ENCODE peak calls at places on chromosomes 1 and 21, in six cellular contexts. V is Calu3, B is BJ, D is SK-N-SH, A is ovary, F is prostate gland. L is an unnamed sample.

GRCh38 chr21:35408401-35408800 is 359.3 kb upstream of the RUNX1 start:
- DNase-seq in B (no peak), F (no peak), A (no peak), D (no peak), V (no peak), L (no peak)

GRCh38 chr1:200346744-200347143 is 63.1 kb downstream of the ZNF281 start:
- DNase-seq in B (peak; percentile 65), D (no peak), A (no peak), V (no peak), F (no peak), L (no peak)

GRCh38 chr1:11790880-11791715 is 14.7 kb downstream of the MTHFR start:
- DNase-seq in D (no peak), F (peak; percentile 83), B (peak; percentile 81), V (peak; percentile 54), A (peak; percentile 96), L (no peak)

GRCh38 chr1:7771673-7772299 is 690 bp downstream of the VAMP3 start:
- DNase-seq in A (no peak), B (no peak), D (no peak), F (no peak), V (no peak), L (no peak)

GRCh38 chr1:57316291-57316690 is 107.6 kb downstream of the DAB1 start:
- DNase-seq in F (no peak), V (no peak), D (no peak), A (no peak), B (no peak), L (no peak)

GRCh38 chr1:77948841-77949424 is 29.9 kb downstream of the FUBP1 start:
- DNase-seq in F (no peak), V (peak; percentile 23), D (peak; percentile 7), A (no peak), B (no peak), L (peak; percentile 46)

GRCh38 chr1:241918879-241919278 is 38.7 kb upstream of the BECN2 start:
- DNase-seq in A (no peak), V (no peak), B (no peak), D (no peak), F (no peak), L (no peak)

GRCh38 chr1:91846007-91846620 is 39.8 kb downstream of the TGFBR3 start:
- DNase-seq in B (no peak), A (peak; percentile 61), D (no peak), V (peak; percentile 48), F (peak; percentile 21), L (no peak)

GRCh38 chr1:160658956-160659255 is 12.1 kb upstream of the SLAMF1 start:
- DNase-seq in A (no peak), D (no peak), V (no peak), B (no peak), F (no peak), L (no peak)

GRCh38 chr1:5856246-5856815 is 135.9 kb downstream of the NPHP4 start:
- DNase-seq in B (no peak), V (no peak), F (no peak), A (no peak), D (no peak), L (no peak)

GRCh38 chr1:9317591-9318331 is 25.1 kb downstream of the SPSB1 start:
- DNase-seq in F (no peak), V (no peak), B (no peak), D (no peak), A (peak; percentile 74), L (no peak)

GRCh38 chr1:40838980-40839942 is 22.9 kb downstream of the CITED4 start:
- DNase-seq in B (no peak), V (no peak), A (no peak), F (no peak), D (no peak), L (no peak)

GRCh38 chr1:96521994-96522760 is 199.4 kb upstream of the PTBP2 start:
- DNase-seq in F (no peak), D (no peak), V (no peak), A (no peak), B (no peak), L (no peak)

GRCh38 chr1:185644531-185644930 is 89.7 kb upstream of the HMCN1 start:
- DNase-seq in F (no peak), V (no peak), A (no peak), D (no peak), B (no peak), L (no peak)

DNA sequence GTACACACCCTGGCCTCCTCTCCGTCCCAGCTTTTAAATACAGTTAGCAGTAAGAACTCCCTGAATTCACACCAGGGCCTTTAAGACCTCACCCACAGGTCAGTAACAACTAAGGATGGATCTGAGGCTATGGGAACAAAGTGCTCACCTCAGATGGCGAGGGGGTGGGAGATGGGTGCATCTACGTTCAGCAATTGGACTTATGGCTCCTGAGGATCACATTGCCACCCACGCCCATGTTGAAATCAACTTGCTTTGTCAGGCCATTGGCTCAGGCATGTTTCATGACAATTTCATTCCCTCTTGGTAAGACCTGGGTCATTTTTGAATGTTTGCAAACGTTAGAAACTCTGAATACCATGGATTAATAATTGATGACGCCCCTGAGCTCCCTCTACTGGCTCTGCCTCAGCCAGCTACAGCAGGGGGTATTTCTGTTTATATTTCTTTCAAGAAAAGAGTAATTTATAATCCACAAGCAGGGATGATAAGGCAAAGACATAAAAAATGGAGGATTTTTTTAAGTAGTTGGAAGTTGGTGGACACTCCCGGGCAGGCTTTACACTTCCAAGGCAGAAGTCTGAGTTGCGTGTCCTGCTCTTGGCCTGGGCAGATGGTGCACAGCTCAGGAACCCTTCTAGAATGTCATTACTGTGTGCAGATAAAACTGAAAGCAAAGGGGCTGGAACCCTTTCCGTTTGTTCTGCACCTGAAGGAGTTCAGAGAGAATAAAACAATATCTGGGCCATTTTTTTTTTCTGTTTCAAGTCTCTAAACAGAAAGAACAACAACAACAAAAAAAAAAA is 13.7 kb upstream of the LBR start:
- DNase-seq in D (no peak), B (no peak), V (peak; percentile 75), F (no peak), A (no peak), L (no peak)
- TF ChIP-seq CTCF in D (peak; percentile 33), B (peak; percentile 29), V (peak; percentile 73), F (no peak), A (no peak), L (no peak)

GRCh38 chr1:93567255-93567918 is 114.2 kb downstream of the BCAR3 start:
- DNase-seq in F (no peak), A (no peak), V (no peak), D (no peak), B (peak; percentile 69), L (no peak)
- TF ChIP-seq CTCF in F (no peak), A (no peak), V (no peak), D (no peak), B (no peak), L (no peak)

DNA sequence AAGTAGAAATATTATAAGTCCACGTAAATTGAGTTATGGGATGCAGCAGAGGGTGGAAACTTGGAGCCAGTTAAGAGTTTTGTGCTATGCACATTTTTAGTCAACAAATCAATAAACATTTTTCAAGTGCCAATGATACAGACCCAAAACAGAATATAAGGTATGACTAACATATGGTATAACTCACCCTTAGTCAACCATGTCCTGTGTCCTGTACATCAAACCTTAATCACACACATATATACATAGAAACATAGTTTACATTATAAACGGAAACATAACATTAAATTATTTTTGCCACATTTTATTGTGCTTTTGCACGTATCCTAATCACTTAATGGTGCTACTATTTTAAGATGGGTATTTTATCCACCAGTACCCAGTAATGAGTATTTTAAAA is 136.1 kb upstream of the USH2A start:
- DNase-seq in D (no peak), A (no peak), B (no peak), V (no peak), F (no peak), L (no peak)
- TF ChIP-seq CTCF in D (no peak), A (no peak), B (no peak), V (no peak), F (no peak), L (no peak)

DNA sequence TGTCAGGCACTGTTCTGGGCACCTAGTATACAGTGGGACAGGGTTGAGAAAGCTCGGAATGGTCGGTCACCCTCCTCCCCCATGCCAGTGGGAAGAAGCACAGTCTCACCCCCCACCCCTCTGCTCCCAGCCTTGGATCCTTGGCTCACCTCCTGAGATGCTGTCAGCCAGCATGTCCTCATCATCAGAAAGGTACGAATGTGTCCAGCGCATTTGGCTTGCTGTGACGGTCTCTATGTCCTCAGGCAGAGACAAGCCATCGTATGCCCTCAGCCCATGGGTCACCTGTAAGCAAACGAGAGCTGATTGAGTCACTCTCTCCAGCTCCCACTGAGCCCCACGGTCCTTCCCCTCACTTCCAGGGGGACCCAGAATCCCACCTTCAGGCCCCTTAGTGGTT is 41.1 kb downstream of the HSPG2 start:
- DNase-seq in A (no peak), B (no peak), D (no peak), F (no peak), V (no peak), L (no peak)
- TF ChIP-seq CTCF in A (no peak), B (no peak), D (no peak), F (no peak), V (no peak), L (no peak)

GRCh38 chr21:37028579-37028978 is 22.1 kb downstream of the RIPPLY3 start:
- DNase-seq in V (no peak), F (no peak), B (no peak), D (no peak), A (no peak), L (no peak)
- TF ChIP-seq CTCF in V (no peak), F (no peak), B (no peak), D (peak; percentile 22), A (no peak), L (no peak)

GRCh38 chr1:34549199-34549598 is 205.6 kb upstream of the GJB5 start:
- DNase-seq in B (no peak), D (no peak), A (no peak), V (peak; percentile 76), F (peak; percentile 16), L (peak; percentile 45)
- TF ChIP-seq CTCF in B (no peak), D (no peak), A (no peak), V (peak; percentile 30), F (no peak), L (no peak)

GRCh38 chr1:41918450-41919043 is at the start of gene HIVEP3:
- DNase-seq in B (no peak), V (no peak), F (no peak), A (no peak), D (peak; percentile 76), L (no peak)
- TF ChIP-seq CTCF in B (peak; percentile 23), V (no peak), F (no peak), A (no peak), D (peak; percentile 43), L (no peak)

GRCh38 chr1:203173566-203173965 is 2.1 kb downstream of the MYBPH start:
- DNase-seq in F (no peak), V (no peak), B (no peak), D (no peak), A (no peak), L (peak; percentile 64)
- TF ChIP-seq CTCF in F (no peak), V (no peak), B (no peak), D (no peak), A (no peak), L (no peak)

L was measured in glutamatergic neuron.